ENCODE peak calls at places on chromosomes 1 and 21, in five cellular contexts. W is myocyte, X is HEK293T, A is osteocyte, Z is ELR. K is an unnamed sample.

GRCh38 chr1:53734650-53735211 is 4.2 kb downstream of the GLIS1 start:
- DNase-seq in X (no peak), A (no peak), W (peak), Z (peak), K (peak)

GRCh38 chr1:151568626-151569088 is 28.5 kb downstream of the TUFT1 start:
- DNase-seq in X (no peak), Z (no peak), W (no peak), A (no peak), K (no peak)

GRCh38 chr1:207579436-207579799 is 65.5 kb upstream of the CR1L start:
- DNase-seq in Z (peak), X (peak), W (peak), A (no peak), K (peak)

GRCh38 chr1:27637052-27637451 is 2.1 kb upstream of the FGR start:
- DNase-seq in Z (peak), X (no peak), A (no peak), W (no peak), K (no peak)

GRCh38 chr1:207298666-207299065 is 22.8 kb upstream of the CD55 start:
- DNase-seq in W (no peak), X (no peak), Z (no peak), A (no peak), K (no peak)

GRCh38 chr1:4044967-4045366 is 144.9 kb upstream of the C1orf174 start:
- DNase-seq in A (no peak), Z (no peak), W (no peak), X (no peak), K (no peak)

GRCh38 chr1:93964777-93965200 is 55.6 kb upstream of the GCLM start:
- DNase-seq in A (no peak), Z (peak), W (no peak), X (no peak), K (peak)

GRCh38 chr1:45205910-45206721 is at the start of gene ZSWIM5:
- DNase-seq in A (no peak), X (peak), W (peak), Z (peak), K (peak)

GRCh38 chr1:202240956-202241355 is 47.4 kb downstream of the LGR6 start:
- DNase-seq in X (no peak), Z (no peak), A (no peak), W (no peak), K (no peak)

GRCh38 chr1:197981546-197981945 is 64.4 kb downstream of the LHX9 start:
- DNase-seq in X (no peak), W (peak), Z (no peak), A (no peak), K (no peak)

GRCh38 chr1:91552091-91552490 is 51.4 kb downstream of the CDC7 start:
- DNase-seq in A (no peak), W (no peak), X (no peak), Z (peak), K (no peak)

GRCh38 chr1:54814148-54814498 is 13.0 kb upstream of the TTC22 start:
- DNase-seq in X (no peak), Z (no peak), A (peak), W (no peak), K (no peak)

GRCh38 chr1:64923294-64923718 is 43.0 kb downstream of the JAK1 start:
- DNase-seq in W (no peak), A (no peak), X (no peak), Z (no peak), K (no peak)

GRCh38 chr21:43287111-43287973 is 118.5 kb downstream of the CRYAA start:
- DNase-seq in A (no peak), W (no peak), X (no peak), Z (no peak), K (peak)

GRCh38 chr1:116825735-116826438 is 71.7 kb downstream of the CD2 start:
- DNase-seq in W (peak), X (peak), A (no peak), Z (no peak), K (no peak)

GRCh38 chr1:7401814-7402547 is 369.1 kb upstream of the VAMP3 start:
- DNase-seq in A (peak), X (peak), Z (peak), W (peak), K (peak)

GRCh38 chr1:65020774-65021173 is 54.4 kb upstream of the JAK1 start:
- DNase-seq in W (no peak), X (no peak), A (no peak), Z (peak), K (no peak)

GRCh38 chr1:194071200-194071599 is 884.8 kb upstream of the B3GALT2 start:
- DNase-seq in X (no peak), A (no peak), Z (no peak), W (no peak), K (no peak)

GRCh38 chr1:56939209-56939608 is 26.6 kb downstream of the C8B start:
- DNase-seq in W (no peak), A (no peak), X (no peak), Z (no peak), K (no peak)

GRCh38 chr1:17563494-17564281 is 24.2 kb downstream of the ARHGEF10L start:
- DNase-seq in X (no peak), Z (no peak), W (peak), A (no peak), K (no peak)

GRCh38 chr21:34185051-34185750 is 111.8 kb downstream of the MRPS6 start:
- DNase-seq in Z (no peak), W (no peak), X (no peak), A (peak), K (no peak)

GRCh38 chr1:225021037-225021436 is 91.6 kb downstream of the DNAH14 start:
- DNase-seq in W (no peak), A (no peak), Z (no peak), X (no peak), K (no peak)

GRCh38 chr21:37087188-37087587 is 14.1 kb downstream of the TTC3 start:
- DNase-seq in W (peak), Z (peak), X (peak), A (no peak), K (peak)

GRCh38 chr21:16587141-16587570 is 857.4 kb downstream of the USP25 start:
- DNase-seq in W (peak), X (peak), Z (peak), A (no peak), K (peak)

GRCh38 chr1:240765732-240766363 is 153.9 kb upstream of the GREM2 start:
- DNase-seq in W (peak), Z (peak), X (no peak), A (no peak), K (peak)

GRCh38 chr1:234696986-234697385 is 87.0 kb upstream of the IRF2BP2 start:
- DNase-seq in X (no peak), A (no peak), W (no peak), Z (no peak), K (no peak)